ENCODE peak calls at places on chromosomes 5 and 9, in nine cellular contexts. C is GDM1; S is effector CD4-positive, alpha-beta T cell; P is HT1080; O is GM04504; B is left colon; V is HepG2; K is lower leg skin; J is NCI-H1417. F is an unnamed sample.

GRCh38 chr9:83620841-83621636 is 1.9 kb upstream of the IDNK start:
- DNase-seq in O (peak), K (no peak), J (peak), S (peak), C (peak), P (peak), B (no peak), V (peak), F (no peak)

GRCh38 chr9:97632406-97632991 is 669 bp downstream of the TSTD2 start:
- DNase-seq in J (peak), P (no peak), K (peak), O (peak), S (peak), V (no peak), B (peak), C (no peak), F (peak)

GRCh38 chr9:110443146-110443877 is 105.6 kb upstream of the TXNDC8 start:
- DNase-seq in C (no peak), B (no peak), V (peak), P (peak), S (no peak), K (no peak), O (no peak), J (no peak), F (no peak)

GRCh38 chr9:116264361-116264760 is 110.8 kb downstream of the PAPPA start:
- DNase-seq in V (no peak), O (no peak), P (no peak), J (no peak), S (no peak), K (no peak), C (no peak), B (no peak), F (no peak)

GRCh38 chr5:136192015-136192525 is 892 bp downstream of the SMIM32 start:
- DNase-seq in B (no peak), C (no peak), K (no peak), P (no peak), J (no peak), V (no peak), O (no peak), S (no peak), F (no peak)

GRCh38 chr9:68932458-68932857 is 81.5 kb downstream of the PRKACG start:
- DNase-seq in P (no peak), O (no peak), J (no peak), K (no peak), V (no peak), C (no peak), S (no peak), B (no peak), F (no peak)

GRCh38 chr5:82413302-82414042 is 135.3 kb upstream of the RPS23 start:
- DNase-seq in B (no peak), V (no peak), S (no peak), C (no peak), O (peak), K (no peak), P (peak), J (no peak), F (no peak)

GRCh38 chr5:38364825-38365224 is 106.5 kb downstream of the EGFLAM start:
- DNase-seq in K (no peak), B (no peak), P (no peak), O (no peak), C (no peak), V (no peak), S (no peak), J (no peak), F (no peak)

GRCh38 chr5:79513519-79514390 is at the start of gene HOMER1:
- DNase-seq in K (peak), C (peak), J (peak), P (peak), B (peak), V (peak), S (peak), O (peak), F (no peak)

GRCh38 chr5:54644226-54644625 is 126.7 kb downstream of the SNX18 start:
- DNase-seq in V (no peak), S (no peak), O (no peak), C (no peak), B (no peak), K (no peak), J (no peak), P (peak), F (no peak)

GRCh38 chr9:106752581-106752980 is 110.4 kb upstream of the ZNF462 start:
- DNase-seq in J (no peak), O (no peak), V (no peak), B (no peak), S (no peak), K (no peak), C (no peak), P (peak), F (no peak)

GRCh38 chr9:131609116-131609830 is 64.0 kb downstream of the PRRT1B start:
- DNase-seq in C (no peak), P (no peak), S (no peak), B (no peak), J (no peak), V (no peak), O (peak), K (no peak), F (peak)

GRCh38 chr9:28234899-28235277 is 661.6 kb upstream of the C9orf72 start:
- DNase-seq in V (no peak), S (no peak), K (no peak), J (no peak), C (no peak), B (no peak), P (peak), O (no peak), F (no peak)

GRCh38 chr9:96363175-96363967 is 20.1 kb downstream of the SLC35D2 start:
- DNase-seq in O (no peak), V (no peak), K (peak), P (no peak), S (no peak), C (no peak), J (no peak), B (no peak), F (no peak)

GRCh38 chr5:113378960-113379541 is 55.7 kb downstream of the TSSK1B start:
- DNase-seq in B (no peak), O (peak), J (peak), V (peak), K (no peak), C (peak), P (peak), S (peak), F (no peak)

GRCh38 chr5:112635276-112635675 is 102.4 kb upstream of the APC start:
- DNase-seq in S (no peak), K (no peak), P (no peak), J (no peak), B (no peak), V (no peak), O (no peak), C (no peak), F (no peak)

GRCh38 chr9:2261421-2262103 is 246.4 kb downstream of the SMARCA2 start:
- DNase-seq in V (no peak), B (no peak), J (no peak), K (no peak), P (no peak), S (no peak), C (no peak), O (no peak), F (no peak)

GRCh38 chr5:92944337-92944736 is 636.7 kb downstream of the NR2F1-AS1 start:
- DNase-seq in K (no peak), B (no peak), O (no peak), V (no peak), S (no peak), C (no peak), P (no peak), J (no peak), F (no peak)

GRCh38 chr5:15010936-15011335 is 139.4 kb upstream of the ANKH start:
- DNase-seq in V (peak), C (no peak), J (no peak), B (no peak), K (no peak), P (no peak), O (no peak), S (no peak), F (no peak)

GRCh38 chr5:43358338-43358737 is 45.1 kb upstream of the HMGCS1 start:
- DNase-seq in C (no peak), V (no peak), K (no peak), P (no peak), B (no peak), S (no peak), O (no peak), J (no peak), F (no peak)

GRCh38 chr9:92055624-92056023 is 59.6 kb downstream of the SPTLC1 start:
- DNase-seq in O (no peak), P (no peak), J (no peak), V (no peak), B (no peak), K (no peak), C (no peak), S (no peak), F (no peak)

GRCh38 chr5:153267506-153267905 is 223.0 kb upstream of the GRIA1 start:
- DNase-seq in K (no peak), P (peak), O (no peak), V (no peak), J (no peak), S (no peak), B (no peak), C (no peak), F (no peak)

GRCh38 chr5:54760182-54760935 is 225.0 kb downstream of the ESM1 start:
- DNase-seq in K (no peak), C (no peak), O (peak), S (no peak), V (no peak), P (no peak), B (no peak), J (no peak), F (no peak)

GRCh38 chr5:111857633-111858032 is 100.6 kb upstream of the NREP start:
- DNase-seq in S (no peak), J (no peak), P (no peak), K (no peak), B (no peak), V (no peak), O (no peak), C (no peak), F (no peak)

GRCh38 chr5:21680661-21681060 is 1172.5 kb downstream of the CDH12 start:
- DNase-seq in O (no peak), C (no peak), B (no peak), P (no peak), J (no peak), V (no peak), K (no peak), S (no peak), F (no peak)

GRCh38 chr5:101206534-101206933 is 303.5 kb upstream of the ST8SIA4 start:
- DNase-seq in B (no peak), K (no peak), J (no peak), C (no peak), O (no peak), V (no peak), S (no peak), P (no peak), F (no peak)

GRCh38 chr9:35114921-35115341 is 731 bp downstream of the ATOSB start:
- DNase-seq in O (peak), S (no peak), P (peak), B (peak), C (peak), J (no peak), V (no peak), K (peak), F (peak)

GRCh38 chr5:143041-143440 is 48.3 kb upstream of the LRRC14B start:
- DNase-seq in S (no peak), K (peak), V (no peak), J (no peak), P (no peak), O (no peak), C (no peak), B (no peak), F (no peak)

GRCh38 chr5:133056891-133057290 is 5.1 kb downstream of the HSPA4 start:
- DNase-seq in B (no peak), V (no peak), K (no peak), P (no peak), J (no peak), O (no peak), S (no peak), C (no peak), F (no peak)

GRCh38 chr5:30384171-30384570 is 809.3 kb upstream of the CDH6 start:
- DNase-seq in K (no peak), V (no peak), S (no peak), O (no peak), J (no peak), P (no peak), B (no peak), C (no peak), F (no peak)

GRCh38 chr5:34673463-34674125 is 17.5 kb downstream of the RAI14 start:
- DNase-seq in O (no peak), K (no peak), S (no peak), V (no peak), C (no peak), J (no peak), P (no peak), B (no peak), F (no peak)

GRCh38 chr5:44332360-44332971 is 56.8 kb downstream of the FGF10 start:
- DNase-seq in P (peak), K (no peak), J (peak), S (no peak), O (peak), C (no peak), V (peak), B (no peak), F (no peak)

GRCh38 chr5:72013741-72014703 is 93.3 kb upstream of the MAP1B start:
- DNase-seq in V (no peak), J (peak), C (no peak), P (no peak), S (no peak), O (no peak), B (no peak), K (no peak), F (no peak)

GRCh38 chr5:32319392-32319791 is 6.7 kb upstream of the MTMR12 start:
- DNase-seq in J (no peak), P (no peak), C (no peak), O (no peak), B (no peak), K (no peak), V (peak), S (no peak), F (no peak)

GRCh38 chr5:178304016-178304415 is 71.4 kb upstream of the PHYKPL start:
- DNase-seq in J (no peak), C (no peak), V (no peak), S (no peak), P (no peak), B (no peak), O (no peak), K (peak), F (no peak)

GRCh38 chr9:20620658-20621552 is 1.4 kb downstream of the MLLT3 start:
- DNase-seq in B (peak), J (peak), V (no peak), P (no peak), K (peak), C (no peak), S (peak), O (no peak), F (peak)

GRCh38 chr5:35852084-35852734 is 4.5 kb upstream of the IL7R start:
- DNase-seq in K (no peak), J (no peak), C (no peak), S (peak), O (no peak), P (peak), B (no peak), V (no peak), F (no peak)